ENCODE peak calls at places on chromosomes 11 and 22, in six cellular contexts. V, K, B, H, X and I are unnamed samples.

GRCh38 chr11:72767203-72768062 is 15.2 kb upstream of the ARAP1 start:
- DNase-seq in X (no peak), K (no peak), H (no peak), B (no peak), V (no peak), I (no peak)

GRCh38 chr11:70666336-70666735 is 268.0 kb downstream of the CTTN start:
- DNase-seq in H (no peak), B (no peak), V (no peak), X (no peak), K (no peak), I (no peak)

GRCh38 chr22:37330200-37331033 is 48.1 kb downstream of the CYTH4 start:
- DNase-seq in K (no peak), H (peak), B (peak), V (peak), X (no peak), I (peak)

GRCh38 chr11:72478596-72479143 is 44.3 kb upstream of the CLPB start:
- DNase-seq in B (no peak), H (no peak), X (no peak), V (peak), K (no peak), I (no peak)

GRCh38 chr11:79269923-79270322 is 170.9 kb downstream of the TENM4 start:
- DNase-seq in H (peak), K (no peak), B (no peak), V (no peak), X (no peak), I (no peak)

GRCh38 chr22:36818010-36818642 is 1.3 kb upstream of the PVALB start:
- DNase-seq in B (peak), H (no peak), V (no peak), K (no peak), X (no peak), I (no peak)

GRCh38 chr11:118614511-118614910 is 7.1 kb downstream of the PHLDB1 start:
- DNase-seq in K (no peak), B (no peak), V (no peak), H (no peak), X (no peak), I (no peak)

GRCh38 chr22:45226681-45227186 is 14.0 kb downstream of the KIAA0930 start:
- DNase-seq in H (no peak), X (no peak), B (peak), K (no peak), V (peak), I (no peak)

GRCh38 chr11:7612661-7613393 is 60.5 kb downstream of the CYB5R2 start:
- DNase-seq in V (peak), B (peak), H (no peak), X (no peak), K (no peak), I (no peak)

GRCh38 chr22:41768420-41768819 is 32.1 kb upstream of the CCDC134 start:
- DNase-seq in V (peak), B (peak), H (no peak), K (no peak), X (no peak), I (no peak)

GRCh38 chr22:27318516-27318915 is 483.0 kb downstream of the MN1 start:
- DNase-seq in V (peak), K (no peak), X (peak), B (no peak), H (no peak), I (no peak)

GRCh38 chr11:96180341-96180740 is 162.7 kb downstream of the MAML2 start:
- DNase-seq in H (no peak), B (no peak), V (no peak), X (no peak), K (no peak), I (no peak)

DNA sequence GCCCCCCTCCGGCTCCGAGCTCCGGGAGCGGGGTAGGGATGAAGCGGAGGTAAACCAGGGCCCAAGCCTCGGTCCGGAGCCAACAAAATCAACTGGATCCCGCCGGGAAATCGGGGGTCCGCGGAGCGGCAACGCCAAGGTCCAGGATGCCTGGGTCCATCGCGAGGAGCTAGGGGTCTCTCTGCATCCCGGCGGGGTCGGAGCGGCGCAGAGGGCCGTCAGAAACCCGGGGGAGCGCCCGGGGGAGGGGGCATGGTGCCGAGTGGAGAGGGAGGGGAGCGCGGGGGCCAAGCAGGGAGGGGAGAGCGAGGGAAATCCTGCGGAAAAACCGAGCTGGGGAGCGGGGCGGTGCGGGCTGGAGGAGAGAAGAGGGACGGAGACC is 51.8 kb downstream of the SLC22A12 start:
- DNase-seq in H (no peak), V (no peak), X (no peak), K (no peak), B (no peak), I (no peak)
- H3K4me3 ChIP-seq in H (peak), V (peak), X (peak), K (no peak), B (no peak), I (no peak)

GRCh38 chr11:102385053-102385976 is 38.3 kb downstream of the BIRC2 start:
- DNase-seq in X (no peak), K (no peak), V (no peak), H (no peak), B (no peak), I (no peak)
- H3K4me3 ChIP-seq in X (no peak), K (no peak), V (no peak), H (no peak), B (no peak), I (no peak)

GRCh38 chr11:2137202-2138071 is 1.8 kb downstream of the IGF2 start:
- DNase-seq in B (peak), V (peak), K (no peak), X (peak), H (peak), I (no peak)
- H3K4me3 ChIP-seq in B (peak), V (peak), K (no peak), X (peak), H (peak), I (no peak)

GRCh38 chr11:103338621-103339484 is 229.6 kb downstream of the DYNC2H1 start:
- DNase-seq in K (no peak), H (no peak), B (peak), X (no peak), V (peak), I (no peak)

GRCh38 chr11:103344886-103345285 is 235.7 kb downstream of the DYNC2H1 start:
- DNase-seq in K (no peak), X (no peak), B (no peak), H (no peak), V (no peak), I (no peak)

GRCh38 chr11:103339485-103339857 is 230.2 kb downstream of the DYNC2H1 start:
- DNase-seq in K (no peak), X (no peak), B (no peak), V (no peak), H (no peak), I (no peak)
- H3K4me3 ChIP-seq in K (no peak), X (no peak), B (no peak), V (no peak), H (no peak), I (no peak)

GRCh38 chr11:45815747-45816146 is 10.8 kb downstream of the SLC35C1 start:
- DNase-seq in K (no peak), X (no peak), B (peak), V (peak), H (peak), I (no peak)

GRCh38 chr11:45817191-45817590 is 12.2 kb downstream of the SLC35C1 start:
- DNase-seq in X (no peak), H (no peak), B (no peak), K (peak), V (no peak), I (peak)

GRCh38 chr11:45818961-45819605 is 14.1 kb downstream of the SLC35C1 start:
- DNase-seq in B (no peak), K (peak), V (no peak), H (no peak), X (no peak), I (no peak)

GRCh38 chr11:45820211-45820857 is 15.4 kb downstream of the SLC35C1 start:
- DNase-seq in V (no peak), H (no peak), K (no peak), B (no peak), X (no peak), I (no peak)

GRCh38 chr11:45816614-45817013 is 11.7 kb downstream of the SLC35C1 start:
- DNase-seq in K (no peak), B (no peak), H (no peak), V (no peak), X (no peak), I (no peak)
- H3K4me3 ChIP-seq in K (no peak), B (no peak), H (no peak), V (no peak), X (no peak), I (no peak)

DNA sequence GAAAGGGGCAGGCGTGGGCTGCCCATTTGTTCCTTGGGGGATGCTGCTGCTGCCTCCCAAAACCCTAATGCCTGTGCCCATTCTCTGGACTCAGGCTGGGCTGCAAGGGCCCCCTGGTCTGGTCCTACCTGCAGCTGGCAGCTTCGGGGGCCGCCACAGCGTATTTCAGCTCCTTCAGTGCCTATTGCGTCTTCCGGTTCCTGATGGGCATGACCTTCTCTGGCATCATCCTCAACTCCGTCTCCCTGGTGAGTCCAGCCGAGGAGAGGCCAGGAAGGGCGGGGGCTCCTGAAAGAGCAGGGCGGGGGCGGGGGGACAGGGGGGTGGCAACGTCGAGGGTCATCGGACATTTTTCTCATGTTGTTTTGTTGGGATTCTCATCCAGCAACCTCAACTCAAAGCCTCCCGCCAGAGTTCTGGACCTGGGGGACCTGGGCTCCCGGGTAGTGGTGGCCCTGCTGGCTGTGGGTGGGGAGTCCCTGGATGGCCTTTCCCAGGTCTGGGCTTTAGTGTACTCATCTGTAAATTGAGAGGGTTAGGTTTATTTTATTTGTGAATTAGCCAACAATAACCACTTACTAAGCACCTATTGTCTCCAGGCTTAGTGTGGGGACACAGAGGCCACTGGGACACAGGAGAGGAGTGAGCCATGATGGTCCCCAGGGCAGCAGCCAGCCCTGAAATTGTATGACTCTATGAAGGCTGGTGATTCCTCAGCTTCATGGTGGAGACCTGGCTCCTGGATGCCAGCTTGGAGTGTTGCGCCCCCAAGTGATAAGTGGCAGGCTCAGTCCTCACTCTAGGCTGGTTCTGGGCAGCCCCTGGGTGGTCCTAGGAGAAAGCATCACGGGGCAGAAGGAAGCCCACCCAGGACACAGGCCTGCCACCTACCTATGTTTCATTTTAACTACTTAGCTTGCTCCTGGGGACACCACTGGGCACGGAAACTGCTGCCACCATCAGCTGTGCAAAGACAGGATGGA is 36.0 kb downstream of the CAPN1 start:
- DNase-seq in B (no peak), X (no peak), V (no peak), K (no peak), H (no peak), I (no peak)
- H3K4me3 ChIP-seq in B (no peak), X (no peak), V (no peak), K (no peak), H (no peak), I (no peak)

DNA sequence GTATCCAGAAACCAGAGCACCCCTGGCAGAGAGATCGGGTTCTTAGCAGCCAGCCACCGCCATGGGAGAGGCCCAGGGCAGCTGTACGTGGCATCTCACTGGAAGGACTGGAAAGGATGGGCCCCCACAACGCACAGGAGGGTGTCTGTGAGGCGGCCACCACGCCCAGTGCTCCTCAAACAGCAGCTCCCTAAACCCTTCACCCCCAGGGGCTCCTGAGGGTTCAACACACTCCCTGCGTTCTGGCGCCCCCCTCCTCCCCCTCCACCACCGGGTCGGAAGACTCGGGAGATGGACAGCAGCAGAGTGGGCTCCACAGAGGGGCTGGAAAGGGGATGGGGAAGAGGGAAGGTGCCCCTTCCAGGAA is 1.1 kb downstream of the MAPK12 start:
- DNase-seq in X (no peak), H (no peak), B (no peak), K (no peak), V (no peak), I (no peak)
- H3K4me3 ChIP-seq in X (peak), H (peak), B (peak), K (peak), V (peak), I (peak)

DNA sequence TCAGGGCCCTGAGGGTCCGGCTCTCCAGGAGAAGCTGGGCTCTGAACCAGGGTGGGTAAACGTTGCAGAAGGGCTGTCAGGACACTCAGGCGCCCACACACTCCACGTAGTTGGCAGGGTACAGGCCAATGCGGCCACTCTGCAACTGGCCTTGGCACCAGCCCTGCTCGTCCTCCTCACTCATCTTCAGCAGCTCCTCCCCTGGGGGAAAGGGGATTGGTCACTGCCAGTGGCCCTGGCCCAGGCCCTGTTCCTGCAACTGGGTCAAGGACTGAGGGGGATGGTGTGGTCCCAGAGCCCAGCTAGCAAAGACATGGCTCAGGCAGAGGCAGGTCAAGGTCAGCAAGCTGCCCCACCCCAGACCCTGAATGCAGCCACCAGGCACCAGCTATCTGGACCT is 1.2 kb upstream of the ARFGAP2 start:
- DNase-seq in H (no peak), X (peak), K (no peak), B (no peak), V (no peak), I (no peak)
- H3K4me3 ChIP-seq in H (no peak), X (peak), K (peak), B (peak), V (no peak), I (peak)

GRCh38 chr11:68843703-68844312 is 2.1 kb upstream of the CPT1A start:
- DNase-seq in X (peak), B (peak), K (no peak), H (no peak), V (peak), I (peak)
- H3K4me3 ChIP-seq in X (peak), B (peak), K (peak), H (no peak), V (peak), I (peak)

DNA sequence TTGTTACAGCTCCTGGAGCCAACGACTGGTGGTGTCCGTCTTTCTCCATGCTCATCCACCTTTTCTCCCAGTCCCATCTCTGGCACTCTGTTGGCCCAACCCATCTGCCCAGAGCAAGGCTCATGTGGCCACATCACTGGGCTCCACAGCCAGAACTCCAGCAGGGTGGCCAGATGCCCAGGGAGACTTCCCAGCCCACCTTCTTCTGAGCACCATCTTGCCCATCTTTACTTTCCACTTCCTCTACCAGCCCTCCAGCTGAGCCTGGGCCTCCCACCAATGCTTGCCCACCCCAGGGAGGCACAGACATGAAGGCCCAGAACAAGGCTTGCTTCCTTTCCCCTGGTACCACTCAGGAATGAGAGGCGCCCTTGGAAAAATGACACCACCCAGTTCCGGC is 116.8 kb downstream of the BUD13 start:
- DNase-seq in V (no peak), B (no peak), H (no peak), K (no peak), X (no peak), I (no peak)
- H3K4me3 ChIP-seq in V (no peak), B (no peak), H (no peak), K (no peak), X (no peak), I (no peak)